ENCODE peak calls at places on chromosome X, in seven cellular contexts. A, N, I, U, V, W and K are unnamed samples.

GRCh38 chrX:77446029-77446585 is 1.1 kb upstream of the FGF16 start:
- DNase-seq in U (no peak), N (peak; percentile 17), A (no peak), I (no peak), V (no peak), W (no peak), K (no peak)

GRCh38 chrX:70049925-70050324 is at the start of gene AWAT2:
- DNase-seq in W (no peak), U (no peak), I (no peak), V (no peak), N (no peak), A (no peak), K (no peak)

GRCh38 chrX:53048169-53049126 is at the start of gene GPR173:
- DNase-seq in N (peak; percentile 50), U (peak; percentile 78), V (peak; percentile 66), A (peak; percentile 75), I (peak; percentile 39), W (no peak), K (no peak)

GRCh38 chrX:136250191-136251041 is 784 bp downstream of the MAP7D3 start:
- DNase-seq in U (no peak), N (no peak), W (no peak), V (no peak), I (no peak), A (peak; percentile 32), K (no peak)

GRCh38 chrX:10486373-10486772 is 134.0 kb downstream of the MID1 start:
- DNase-seq in W (no peak), V (peak; percentile 84), I (no peak), N (peak; percentile 17), U (no peak), A (peak; percentile 47), K (no peak)

GRCh38 chrX:69503228-69503834 is 795 bp upstream of the NALF2 start:
- DNase-seq in A (peak; percentile 12), W (peak; percentile 61), I (peak; percentile 37), V (no peak), N (no peak), U (no peak), K (no peak)

GRCh38 chrX:139844163-139844562 is 88.7 kb downstream of the ATP11C start:
- DNase-seq in W (no peak), I (no peak), U (no peak), V (no peak), N (no peak), A (no peak), K (no peak)

GRCh38 chrX:120697053-120697452 is 67.2 kb upstream of the C1GALT1C1 start:
- DNase-seq in A (no peak), V (no peak), N (no peak), W (no peak), U (no peak), I (no peak), K (peak; percentile 16)

GRCh38 chrX:118495061-118495921 is at the start of gene DOCK11:
- DNase-seq in I (peak; percentile 76), U (peak; percentile 90), N (peak; percentile 82), A (peak; percentile 92), V (peak; percentile 76), W (peak; percentile 67), K (peak; percentile 67)

GRCh38 chrX:50470103-50471031 is at the start of gene DGKK:
- DNase-seq in V (no peak), W (peak; percentile 68), I (no peak), A (no peak), N (no peak), U (no peak), K (no peak)

GRCh38 chrX:111395132-111395531 is 16.9 kb downstream of the DCX start:
- DNase-seq in A (no peak), N (no peak), V (no peak), U (no peak), W (no peak), I (no peak), K (no peak)

GRCh38 chrX:129842510-129843208 is 1.0 kb downstream of the ZDHHC9 start:
- DNase-seq in I (peak; percentile 16), W (no peak), A (peak; percentile 35), N (peak; percentile 19), V (peak; percentile 49), U (peak; percentile 68), K (no peak)

GRCh38 chrX:17608898-17609297 is 128.4 kb upstream of the SCML1 start:
- DNase-seq in N (no peak), I (peak; percentile 49), V (no peak), A (peak; percentile 41), W (no peak), U (no peak), K (no peak)

GRCh38 chrX:12497832-12498591 is 293.2 kb upstream of the PRPS2 start:
- DNase-seq in A (no peak), W (no peak), U (no peak), I (no peak), N (no peak), V (no peak), K (no peak)

GRCh38 chrX:38275615-38276014 is 51.7 kb downstream of the RPGR start:
- DNase-seq in A (peak; percentile 91), W (no peak), N (no peak), I (no peak), V (peak; percentile 93), U (no peak), K (no peak)

GRCh38 chrX:137171626-137172025 is 137.8 kb upstream of the GPR101 start:
- DNase-seq in I (no peak), U (no peak), V (no peak), W (no peak), A (no peak), N (no peak), K (no peak)

GRCh38 chrX:68383540-68383939 is 49.8 kb downstream of the OPHN1 start:
- DNase-seq in N (no peak), A (no peak), V (no peak), I (no peak), W (no peak), U (no peak), K (no peak)

GRCh38 chrX:20829665-20830481 is 544.3 kb upstream of the CNKSR2 start:
- DNase-seq in U (no peak), W (no peak), V (no peak), N (no peak), A (peak; percentile 27), I (no peak), K (no peak)

GRCh38 chrX:114800719-114801118 is 216.7 kb downstream of the IL13RA2 start:
- DNase-seq in U (no peak), I (no peak), V (peak; percentile 12), N (no peak), A (peak; percentile 48), W (no peak), K (no peak)

GRCh38 chrX:120147537-120147936 is 10.9 kb upstream of the RHOXF2 start:
- DNase-seq in N (no peak), V (no peak), U (no peak), W (no peak), I (no peak), A (no peak), K (no peak)

DNA sequence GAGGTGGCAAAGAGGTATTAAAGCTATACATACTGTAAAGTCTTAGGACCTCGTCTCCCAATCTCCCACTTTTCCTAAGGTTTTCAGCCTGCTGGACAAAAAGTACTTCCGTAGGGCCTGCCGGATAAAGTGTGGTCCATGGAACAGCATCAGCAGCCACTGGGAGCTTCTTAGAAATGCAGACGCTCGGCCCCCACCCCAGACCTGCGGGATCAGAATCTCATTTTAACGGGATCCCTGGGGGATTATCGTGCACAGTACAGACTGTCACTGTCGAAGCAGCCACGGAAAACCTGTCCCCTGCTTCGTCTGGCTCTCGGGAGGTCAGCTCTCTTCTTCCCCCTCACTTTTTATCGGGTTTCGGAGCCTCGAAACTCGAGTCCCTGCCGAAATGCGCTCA is 802 bp downstream of the ADGRG2 start:
- DNase-seq in I (no peak), A (no peak), N (no peak), U (no peak), W (no peak), V (no peak), K (no peak)
- H3K4me3 ChIP-seq in I (no peak overlapping the region), A (no peak overlapping the region), N (peak overlapping the region; percentile 33), U (peak overlapping the region; percentile 61), W (peak overlapping the region; percentile 31), V (no peak overlapping the region), K (no peak overlapping the region)

DNA sequence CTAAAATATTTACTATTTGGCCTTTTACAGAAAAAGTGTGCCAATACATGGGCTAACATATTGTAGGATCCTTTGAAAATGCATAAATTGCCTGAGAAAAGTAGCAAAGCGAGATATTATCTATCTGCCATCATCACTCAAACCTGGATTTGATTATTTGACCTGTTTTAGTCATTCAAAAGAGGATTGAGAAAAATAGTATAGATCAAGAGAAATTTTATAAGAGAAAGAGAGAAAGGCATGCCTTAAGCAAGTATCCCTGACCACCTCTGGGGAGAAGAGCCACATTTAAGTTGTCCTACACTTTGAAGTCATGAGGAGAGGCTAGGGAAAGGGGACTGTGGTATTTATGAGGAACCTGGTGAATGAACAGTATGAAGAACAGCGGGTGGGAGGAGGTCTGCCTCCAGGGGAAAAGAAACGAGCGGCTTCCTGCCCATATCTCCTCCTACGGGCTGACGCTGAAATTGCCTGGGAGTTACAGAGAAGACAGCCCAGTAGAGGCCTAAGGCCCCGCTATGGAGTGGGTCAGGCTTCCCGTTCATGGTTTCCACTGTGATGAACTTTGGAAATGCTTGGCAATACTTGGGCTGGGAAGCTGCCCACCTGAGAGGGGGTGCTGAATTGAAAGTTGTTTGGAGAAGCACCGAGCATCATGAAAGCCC is 106.8 kb upstream of the ACSL4 start:
- DNase-seq in U (peak; percentile 58), A (no peak), W (no peak), N (no peak), I (peak; percentile 18), V (no peak), K (no peak)
- TF ChIP-seq CTCF in U (no peak), A (no peak), W (no peak), N (no peak), I (no peak), V (no peak), K (peak; percentile 7)

DNA sequence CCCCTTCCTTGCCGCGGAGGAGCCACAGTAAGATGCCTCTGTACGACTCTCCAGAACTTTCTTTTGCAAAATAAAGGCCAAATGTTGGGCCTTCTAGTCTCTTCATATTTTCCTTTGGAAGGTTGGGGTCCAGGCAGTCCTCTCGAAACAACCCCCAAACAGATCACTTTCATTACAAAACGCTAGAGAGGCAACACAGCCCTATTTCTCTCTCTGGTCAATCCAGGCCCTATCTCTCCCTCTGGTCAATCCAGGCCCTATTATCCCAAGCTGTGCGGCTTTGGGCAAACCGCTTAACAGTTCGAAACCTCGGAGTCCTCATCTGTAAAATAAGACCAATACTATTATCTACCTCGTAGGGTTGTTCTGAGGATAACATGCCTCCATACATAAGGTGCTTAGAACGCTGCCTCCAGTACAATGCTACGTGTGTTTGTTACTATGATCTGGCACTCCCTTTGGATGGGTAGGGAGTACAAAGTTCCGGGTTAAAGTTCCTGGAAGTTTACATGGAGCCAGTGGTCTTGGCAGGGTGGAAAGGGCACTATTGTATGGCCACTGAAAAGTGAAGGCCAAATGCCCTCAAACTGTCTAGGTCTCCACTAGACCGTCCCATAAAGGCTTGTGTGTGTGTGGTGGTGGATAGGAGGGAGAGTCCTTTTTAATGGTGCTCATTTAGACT is 75.4 kb upstream of the BCOR start:
- DNase-seq in I (no peak), N (no peak), U (no peak), V (no peak), A (no peak), W (no peak), K (no peak)
- H3K4me3 ChIP-seq in I (no peak overlapping the region), N (peak overlapping the region; percentile 36), U (peak overlapping the region; percentile 62), V (no peak overlapping the region), A (peak overlapping the region; percentile 54), W (peak overlapping the region; percentile 45), K (no peak overlapping the region)

DNA sequence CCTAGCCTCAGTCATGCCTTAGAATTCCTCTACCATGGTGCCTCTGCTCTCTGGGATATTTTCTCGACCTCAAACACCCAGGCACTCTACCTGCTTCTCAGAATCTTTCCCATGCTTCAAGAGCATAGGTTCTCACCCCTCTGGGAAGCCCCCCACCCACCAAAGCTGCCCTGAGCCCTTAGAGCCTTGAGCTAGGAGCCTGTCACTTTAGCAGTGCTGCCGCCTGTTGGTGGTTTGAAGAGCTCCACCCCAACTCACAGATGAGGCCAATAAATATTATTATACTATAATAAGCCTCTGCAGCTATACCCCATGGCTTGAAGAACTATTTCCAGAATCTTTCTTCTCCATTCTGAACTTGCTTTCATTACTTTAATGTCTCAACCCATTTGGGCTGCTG is 109.7 kb downstream of the RTL5 start:
- DNase-seq in W (no peak), V (no peak), A (no peak), N (no peak), I (no peak), U (no peak), K (no peak)
- TF ChIP-seq CTCF in W (peak; percentile 15), V (peak; percentile 35), A (peak; percentile 31), N (no peak), I (peak; percentile 10), U (peak; percentile 10), K (peak; percentile 57)